ENCODE peak calls at places on chromosome 11, in eight cellular contexts. L, N, J, M, U, V, Y and P are unnamed samples.

GRCh38 chr11:125950696-125951645 is 5.1 kb downstream of the VSIG10L2 start:
- DNase-seq in L (no peak), N (peak), J (no peak), M (no peak), U (no peak), V (no peak), Y (no peak), P (no peak)

GRCh38 chr11:83726316-83726715 is 440.1 kb upstream of the CCDC90B start:
- DNase-seq in L (no peak), N (no peak), J (no peak), M (no peak), U (no peak), V (no peak), Y (no peak), P (no peak)

GRCh38 chr11:17298302-17298701 is 21.8 kb downstream of the NUCB2 start:
- DNase-seq in L (no peak), N (no peak), J (no peak), M (peak), U (no peak), V (no peak), Y (no peak), P (peak)

GRCh38 chr11:47101452-47101851 is 75.2 kb downstream of the ARFGAP2 start:
- DNase-seq in L (no peak), N (no peak), J (no peak), M (no peak), U (no peak), V (no peak), Y (no peak), P (no peak)

GRCh38 chr11:86099727-86100320 is 30.9 kb upstream of the PICALM start:
- DNase-seq in L (peak), N (no peak), J (peak), M (no peak), U (no peak), V (no peak), Y (no peak), P (no peak)

GRCh38 chr11:107999759-108000455 is 8.8 kb upstream of the CUL5 start:
- DNase-seq in L (peak), N (peak), J (peak), M (peak), U (peak), V (peak), Y (peak), P (peak)

GRCh38 chr11:62842171-62842717 is 2.9 kb upstream of the WDR74 start:
- DNase-seq in L (no peak), N (no peak), J (no peak), M (peak), U (no peak), V (no peak), Y (no peak), P (peak)

GRCh38 chr11:36069576-36070214 is 125.8 kb downstream of the LDLRAD3 start:
- DNase-seq in L (no peak), N (no peak), J (peak), M (no peak), U (no peak), V (peak), Y (no peak), P (no peak)

GRCh38 chr11:87030458-87031054 is 7.2 kb upstream of the TMEM135 start:
- DNase-seq in L (peak), N (no peak), J (no peak), M (no peak), U (no peak), V (no peak), Y (no peak), P (no peak)

GRCh38 chr11:117226388-117227385 is 5.2 kb downstream of the PCSK7 start:
- DNase-seq in L (peak), N (peak), J (peak), M (peak), U (peak), V (no peak), Y (peak), P (peak)

GRCh38 chr11:110984147-110984546 is 261.4 kb upstream of the POU2AF2 start:
- DNase-seq in L (no peak), N (no peak), J (peak), M (no peak), U (peak), V (no peak), Y (peak), P (no peak)

GRCh38 chr11:65880844-65881421 is 1.3 kb downstream of the CTSW start:
- DNase-seq in L (no peak), N (no peak), J (no peak), M (no peak), U (no peak), V (no peak), Y (no peak), P (no peak)

GRCh38 chr11:118514103-118514502 is 13.2 kb upstream of the TTC36 start:
- DNase-seq in L (no peak), N (no peak), J (no peak), M (no peak), U (no peak), V (no peak), Y (no peak), P (no peak)

GRCh38 chr11:126475627-126475991 is 120.1 kb downstream of the ST3GAL4 start:
- DNase-seq in L (no peak), N (no peak), J (no peak), M (no peak), U (no peak), V (no peak), Y (no peak), P (no peak)

GRCh38 chr11:126450806-126451205 is 95.3 kb downstream of the ST3GAL4 start:
- DNase-seq in L (no peak), N (no peak), J (no peak), M (no peak), U (no peak), V (no peak), Y (no peak), P (no peak)

GRCh38 chr11:15845261-15845660 is 511.1 kb downstream of the SOX6 start:
- DNase-seq in L (no peak), N (no peak), J (no peak), M (no peak), U (no peak), V (no peak), Y (no peak), P (no peak)

GRCh38 chr11:134647066-134647746 is 235.2 kb upstream of the B3GAT1 start:
- DNase-seq in L (no peak), N (no peak), J (no peak), M (no peak), U (no peak), V (no peak), Y (no peak), P (no peak)

GRCh38 chr11:45036010-45036409 is 85.3 kb upstream of the TP53I11 start:
- DNase-seq in L (no peak), N (no peak), J (no peak), M (no peak), U (no peak), V (no peak), Y (no peak), P (no peak)

GRCh38 chr11:66981976-66982578 is 7.0 kb downstream of the C11orf86 start:
- DNase-seq in L (peak), N (peak), J (peak), M (no peak), U (peak), V (no peak), Y (peak), P (no peak)

GRCh38 chr11:104792861-104793260 is 105.4 kb downstream of the CASP12 start:
- DNase-seq in L (no peak), N (no peak), J (no peak), M (no peak), U (no peak), V (no peak), Y (no peak), P (no peak)

GRCh38 chr11:110366234-110366633 is 63.5 kb upstream of the FDX1 start:
- DNase-seq in L (peak), N (peak), J (peak), M (no peak), U (no peak), V (no peak), Y (peak), P (no peak)

GRCh38 chr11:28228196-28228595 is 120.0 kb downstream of the METTL15 start:
- DNase-seq in L (no peak), N (no peak), J (peak), M (no peak), U (peak), V (no peak), Y (peak), P (no peak)

GRCh38 chr11:134587345-134587744 is 175.3 kb upstream of the B3GAT1 start:
- DNase-seq in L (no peak), N (no peak), J (no peak), M (peak), U (no peak), V (no peak), Y (no peak), P (no peak)

GRCh38 chr11:98136357-98136756 is 884.4 kb upstream of the CNTN5 start:
- DNase-seq in L (no peak), N (no peak), J (no peak), M (no peak), U (no peak), V (no peak), Y (no peak), P (no peak)

GRCh38 chr11:41018224-41018623 is 441.2 kb downstream of the LRRC4C start:
- DNase-seq in L (no peak), N (no peak), J (no peak), M (no peak), U (no peak), V (no peak), Y (no peak), P (no peak)

GRCh38 chr11:65355776-65356393 is 1.3 kb downstream of the TIGD3 start:
- DNase-seq in L (no peak), N (peak), J (peak), M (no peak), U (peak), V (no peak), Y (peak), P (no peak)

GRCh38 chr11:44747339-44747738 is 20.6 kb downstream of the TSPAN18 start:
- DNase-seq in L (no peak), N (no peak), J (no peak), M (no peak), U (peak), V (no peak), Y (no peak), P (no peak)

GRCh38 chr11:61803889-61804647 is 11.4 kb downstream of the FEN1 start:
- DNase-seq in L (no peak), N (no peak), J (no peak), M (no peak), U (no peak), V (no peak), Y (peak), P (no peak)

GRCh38 chr11:34570584-34570983 is 50.3 kb upstream of the EHF start:
- DNase-seq in L (no peak), N (no peak), J (peak), M (no peak), U (peak), V (no peak), Y (peak), P (no peak)

GRCh38 chr11:118705111-118705741 is 25.8 kb upstream of the TREH start:
- DNase-seq in L (no peak), N (peak), J (no peak), M (no peak), U (no peak), V (no peak), Y (no peak), P (no peak)

GRCh38 chr11:17277024-17277584 is 565 bp downstream of the NUCB2 start:
- DNase-seq in L (peak), N (no peak), J (peak), M (peak), U (peak), V (no peak), Y (peak), P (peak)

GRCh38 chr11:119322360-119322739 is 5.4 kb upstream of the MCAM start:
- DNase-seq in L (no peak), N (no peak), J (no peak), M (no peak), U (no peak), V (no peak), Y (no peak), P (no peak)

GRCh38 chr11:92473736-92474135 is 249.1 kb downstream of the FAT3 start:
- DNase-seq in L (peak), N (no peak), J (peak), M (no peak), U (no peak), V (no peak), Y (peak), P (no peak)

DNA sequence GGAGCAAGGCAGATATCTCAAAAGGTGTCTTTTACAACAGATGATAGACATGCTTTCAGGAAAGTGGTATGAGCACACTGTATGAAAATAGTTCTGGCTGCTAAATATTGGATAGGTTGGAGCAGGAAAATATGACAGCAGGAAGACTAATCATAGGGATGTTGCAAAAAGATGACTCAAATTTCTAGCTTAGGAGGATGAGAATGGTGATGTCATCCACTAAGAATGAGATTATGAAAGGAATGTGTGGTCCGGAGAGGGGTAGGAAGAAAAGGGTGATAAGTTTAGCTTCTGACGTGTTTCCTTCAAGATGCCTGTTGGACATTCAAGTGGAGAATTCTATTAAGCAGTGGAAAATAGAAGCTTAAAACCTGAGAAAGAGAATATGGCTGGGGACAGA is 46.4 kb downstream of the RCN1 start:
- DNase-seq in L (peak), N (no peak), J (peak), M (no peak), U (peak), V (no peak), Y (peak), P (no peak)
- TF ChIP-seq CTCF in L (no peak), N (no peak), J (no peak), M (no peak), U (no peak), V (no peak), Y (no peak), P (no peak)

DNA sequence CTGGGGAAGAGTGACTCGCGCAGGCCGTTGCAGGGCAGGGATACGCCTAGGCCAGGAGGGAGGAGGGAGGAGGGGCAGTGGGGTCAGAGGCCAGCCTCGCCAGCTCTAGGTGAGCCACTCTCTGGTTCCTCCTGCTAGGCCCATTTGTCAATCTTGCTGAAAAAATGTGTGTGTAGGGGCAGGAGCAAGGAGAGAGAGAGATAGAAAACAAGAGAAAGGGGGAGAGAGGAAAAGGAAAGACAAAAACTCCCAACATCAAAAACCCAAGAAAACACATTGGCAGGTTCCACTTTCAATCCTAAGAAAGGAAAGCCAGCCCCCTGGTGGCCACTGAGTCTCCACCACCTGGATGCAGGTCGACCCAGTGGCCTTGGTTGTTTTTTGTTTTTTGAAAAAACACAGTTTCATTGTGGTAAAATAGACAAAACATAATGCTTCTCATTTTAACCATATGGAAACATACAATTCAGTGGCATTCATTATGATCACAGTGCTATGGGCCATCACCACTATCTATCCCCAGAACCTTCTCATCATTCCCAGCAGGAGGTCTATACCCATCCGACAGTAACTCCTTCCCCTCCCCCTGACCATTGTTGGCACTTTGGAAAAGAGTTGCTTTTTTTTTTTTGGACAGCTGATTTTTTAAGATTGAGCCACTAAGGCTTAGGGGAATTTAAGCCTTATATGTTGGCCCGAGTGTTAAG is 10.9 kb downstream of the OMP start:
- DNase-seq in L (peak), N (peak), J (peak), M (peak), U (peak), V (no peak), Y (peak), P (peak)
- TF ChIP-seq CTCF in L (peak), N (peak), J (peak), M (peak), U (peak), V (peak), Y (peak), P (peak)

DNA sequence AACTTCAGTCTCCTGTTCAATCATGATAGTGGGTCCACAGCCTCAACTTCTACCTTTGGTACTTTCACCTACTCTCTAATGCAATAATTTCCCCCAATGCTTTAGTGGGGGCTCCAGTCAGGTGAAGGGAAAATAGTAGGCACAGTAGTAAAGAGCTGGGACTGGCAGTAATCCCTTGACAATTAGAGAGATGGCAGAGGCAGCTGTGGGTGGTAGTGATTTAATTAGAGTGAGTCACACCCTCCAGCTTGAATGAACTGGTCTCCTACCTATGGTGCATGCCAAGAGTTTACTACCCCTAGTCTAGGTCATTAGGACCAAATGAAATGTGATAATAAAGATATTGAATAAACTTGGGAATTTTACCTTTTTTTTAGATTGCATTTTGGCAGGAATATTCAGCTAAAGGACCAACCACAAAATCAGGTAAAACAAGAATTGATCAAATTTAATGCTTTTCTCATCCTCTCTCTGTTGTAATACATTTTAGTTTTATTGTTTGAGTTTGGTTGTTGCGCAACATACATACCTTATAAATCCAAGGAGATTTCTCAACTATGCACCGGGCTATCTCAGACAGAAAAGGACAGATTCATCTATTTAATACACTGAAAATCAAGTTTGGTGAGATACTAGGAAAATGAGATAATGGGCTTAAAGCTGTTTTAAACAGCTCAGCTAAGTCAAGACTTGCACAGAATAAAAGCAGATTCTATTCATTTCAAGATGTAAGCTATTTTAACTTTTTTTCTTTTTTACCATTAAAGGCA is 9.0 kb downstream of the PRRG4 start:
- DNase-seq in L (peak), N (no peak), J (peak), M (no peak), U (no peak), V (no peak), Y (no peak), P (no peak)
- TF ChIP-seq CTCF in L (no peak), N (no peak), J (no peak), M (no peak), U (no peak), V (no peak), Y (no peak), P (no peak)

GRCh38 chr11:69873166-69874077 is 54.2 kb upstream of the FGF3 start:
- DNase-seq in L (no peak), N (no peak), J (no peak), M (no peak), U (no peak), V (no peak), Y (no peak), P (no peak)
- TF ChIP-seq CTCF in L (no peak), N (no peak), J (no peak), M (no peak), U (no peak), V (no peak), Y (no peak), P (no peak)

GRCh38 chr11:8933931-8934330 is 1.2 kb upstream of the C11orf16 start:
- DNase-seq in L (no peak), N (no peak), J (no peak), M (no peak), U (no peak), V (no peak), Y (no peak), P (no peak)
- TF ChIP-seq CTCF in L (no peak), N (no peak), J (no peak), M (no peak), U (peak), V (peak), Y (peak), P (no peak)

GRCh38 chr11:122293298-122294023 is 177.4 kb upstream of the BLID start:
- DNase-seq in L (no peak), N (no peak), J (peak), M (no peak), U (peak), V (no peak), Y (no peak), P (no peak)
- TF ChIP-seq CTCF in L (no peak), N (no peak), J (peak), M (no peak), U (peak), V (peak), Y (peak), P (no peak)